ENCODE peak calls at places on chromosomes 6 and 20, in ten cellular contexts. H is uterus, L is breast epithelium, P is adrenal gland, G is HCT116, E is body of pancreas, J is IMR-90, K is K562, F is HepG2, B is Peyer's patch. S is an unnamed sample. For H3K4me1, the result is how much of the 10 kb centered on the place peaks cover.

GRCh38 chr6:3195695-3196497 is 31.6 kb downstream of the TUBB2B start:
- DNase-seq in H (no peak), L (no peak), P (no peak), G (peak), E (peak), J (no peak), K (peak), F (peak), B (no peak), S (no peak)

GRCh38 chr20:33481431-33481941 is 8.4 kb upstream of the CBFA2T2 start:
- DNase-seq in H (no peak), L (no peak), P (no peak), G (no peak), E (no peak), J (no peak), K (no peak), F (no peak), B (no peak), S (no peak)

GRCh38 chr6:10407018-10407673 is 7.7 kb downstream of the TFAP2A start:
- DNase-seq in H (no peak), L (no peak), P (no peak), G (no peak), E (no peak), J (no peak), K (no peak), F (no peak), B (no peak), S (no peak)

GRCh38 chr20:40591104-40591503 is 97.9 kb downstream of the MAFB start:
- DNase-seq in H (no peak), L (no peak), P (no peak), G (no peak), E (no peak), J (no peak), K (no peak), F (no peak), B (no peak), S (no peak)

GRCh38 chr6:157428418-157429202 is 47.6 kb downstream of the ZDHHC14 start:
- DNase-seq in H (no peak), L (no peak), P (peak), G (peak), E (no peak), J (peak), K (peak), F (peak), B (no peak), S (no peak)

GRCh38 chr6:56024931-56025330 is 149.5 kb upstream of the BMP5 start:
- DNase-seq in H (no peak), L (no peak), P (no peak), G (no peak), E (no peak), J (no peak), K (no peak), F (no peak), B (no peak), S (no peak)

GRCh38 chr20:33025318-33025876 is 6.1 kb upstream of the BPIFB6 start:
- DNase-seq in H (no peak), L (no peak), P (no peak), G (no peak), E (no peak), J (no peak), K (no peak), F (no peak), B (no peak), S (no peak)

GRCh38 chr20:46007671-46008070 is 1.0 kb upstream of the MMP9 start:
- DNase-seq in H (no peak), L (no peak), P (no peak), G (no peak), E (no peak), J (no peak), K (no peak), F (no peak), B (no peak), S (no peak)

GRCh38 chr6:22470454-22471368 is 98.7 kb upstream of the HDGFL1 start:
- DNase-seq in H (peak), L (peak), P (peak), G (no peak), E (peak), J (peak), K (no peak), F (no peak), B (no peak), S (peak)

GRCh38 chr20:64206619-64207018 is 42.4 kb downstream of the MYT1 start:
- DNase-seq in H (no peak), L (no peak), P (no peak), G (no peak), E (no peak), J (no peak), K (no peak), F (no peak), B (no peak), S (no peak)

GRCh38 chr6:108260126-108260808 is 573 bp downstream of the SNX3 start:
- DNase-seq in H (no peak), L (peak), P (no peak), G (peak), E (peak), J (peak), K (peak), F (no peak), B (peak), S (peak)

GRCh38 chr20:11101696-11102095 is 427.9 kb upstream of the JAG1 start:
- DNase-seq in H (no peak), L (no peak), P (no peak), G (no peak), E (no peak), J (no peak), K (no peak), F (no peak), B (no peak), S (no peak)

GRCh38 chr20:11094196-11094595 is 420.4 kb upstream of the JAG1 start:
- DNase-seq in H (no peak), L (no peak), P (no peak), G (no peak), E (no peak), J (no peak), K (no peak), F (no peak), B (no peak), S (no peak)

GRCh38 chr20:11094711-11095110 is 420.9 kb upstream of the JAG1 start:
- DNase-seq in H (no peak), L (no peak), P (no peak), G (no peak), E (no peak), J (no peak), K (no peak), F (no peak), B (no peak), S (no peak)

GRCh38 chr20:11101243-11101642 is 427.4 kb upstream of the JAG1 start:
- DNase-seq in H (no peak), L (no peak), P (no peak), G (no peak), E (no peak), J (peak), K (no peak), F (no peak), B (no peak), S (no peak)

DNA sequence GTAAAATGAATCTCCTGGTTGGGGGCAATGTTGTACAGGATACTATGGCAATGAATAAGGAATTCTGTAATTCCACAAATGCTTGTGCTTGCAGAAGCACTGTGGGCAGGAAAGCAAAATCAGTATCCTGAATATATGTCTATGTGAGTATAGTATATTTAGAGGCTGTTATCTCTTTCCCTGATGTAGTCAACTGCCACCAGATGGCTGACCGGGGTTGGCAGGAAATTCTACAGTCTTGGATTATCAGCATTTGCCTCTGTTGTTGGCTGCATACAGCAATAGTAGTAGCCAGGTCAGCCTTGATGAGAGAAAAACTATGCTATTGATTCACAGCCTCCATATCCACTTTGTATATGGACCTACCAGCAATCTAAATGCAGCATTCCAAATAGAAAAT is 425.1 kb upstream of the JAG1 start:
- DNase-seq in H (no peak), L (no peak), P (no peak), G (peak), E (peak), J (no peak), K (no peak), F (no peak), B (peak), S (no peak)
- TF ChIP-seq CTCF in H (no peak), L (no peak), P (no peak), G (peak), E (no peak), J (peak), K (no peak), F (peak), B (peak), S (no peak)

DNA sequence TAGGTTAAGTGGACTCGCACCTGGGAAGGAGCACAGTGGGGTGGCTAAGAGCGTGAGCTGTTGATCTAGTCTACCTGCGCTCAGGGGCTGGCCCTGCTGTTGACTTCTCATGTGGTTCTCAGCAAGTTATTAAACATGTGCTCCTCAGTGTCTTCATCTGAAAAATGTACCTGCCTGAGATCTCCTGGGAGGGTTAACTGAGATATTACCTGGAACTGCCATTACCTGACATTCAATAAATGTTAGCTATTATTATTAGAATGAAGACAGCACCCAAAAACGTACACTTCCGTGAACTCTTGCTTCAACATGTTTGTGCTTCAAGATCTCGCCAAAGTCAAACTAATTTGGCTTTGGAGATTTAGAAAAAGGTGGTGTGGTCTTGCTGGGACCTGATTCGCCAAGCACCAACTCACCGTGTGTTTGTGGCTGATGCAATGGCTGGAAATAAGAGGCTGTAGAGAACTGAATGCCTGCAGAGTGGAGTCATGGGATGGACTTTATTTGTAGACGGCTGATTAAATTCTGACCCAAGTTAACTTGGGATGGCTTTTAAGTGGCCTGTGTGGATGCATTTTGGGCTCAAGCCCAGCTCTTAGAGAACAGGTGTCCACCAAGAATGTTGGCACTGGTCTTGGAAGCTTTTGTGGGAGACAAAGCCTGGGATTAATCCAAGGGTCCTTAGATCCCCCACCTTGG is 692.9 kb downstream of the QKI start:
- DNase-seq in H (no peak), L (no peak), P (no peak), G (no peak), E (no peak), J (no peak), K (no peak), F (no peak), B (no peak), S (no peak)
- TF ChIP-seq POLR2A in H (no peak), L (no peak), P (no peak), G (no peak), E (no peak), J (no peak), K (no peak), F (no peak), B (no peak), S (no peak)

GRCh38 chr6:150830409-150831165 is 34.9 kb upstream of the MTHFD1L start:
- DNase-seq in H (no peak), L (no peak), P (no peak), G (no peak), E (no peak), J (peak), K (no peak), F (no peak), B (no peak), S (no peak)

GRCh38 chr6:150831577-150831976 is 33.9 kb upstream of the MTHFD1L start:
- DNase-seq in H (no peak), L (no peak), P (no peak), G (no peak), E (no peak), J (no peak), K (no peak), F (no peak), B (no peak), S (no peak)

GRCh38 chr6:150826788-150827187 is 38.7 kb upstream of the MTHFD1L start:
- DNase-seq in H (no peak), L (no peak), P (no peak), G (no peak), E (no peak), J (no peak), K (no peak), F (no peak), B (no peak), S (no peak)
- H3K4me1 ChIP-seq in H (under half), L (under half), P (under half), G (under half), E (under half), J (under half), K (under half), F (under half), B (under half), S (under half)

DNA sequence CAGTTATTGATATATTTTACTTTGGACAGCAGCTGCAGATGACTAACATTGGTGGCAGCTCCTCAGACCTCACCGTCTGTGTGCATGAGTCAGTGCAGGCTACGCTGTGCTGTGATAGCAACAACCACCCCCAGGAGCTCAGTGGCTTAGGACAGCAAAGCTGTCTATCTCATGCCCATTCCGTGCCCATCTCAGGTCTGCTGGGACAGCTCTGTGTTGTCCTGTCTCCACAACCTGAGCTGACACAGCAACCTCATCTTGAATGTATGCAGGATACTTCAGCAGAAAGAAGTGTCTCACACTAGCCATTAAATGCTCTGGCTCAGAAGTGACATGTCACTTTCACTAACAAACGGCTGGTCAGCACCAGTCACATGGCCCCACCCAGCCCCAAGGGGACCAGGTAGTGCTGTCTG is 47.7 kb downstream of the BANF2 start:
- DNase-seq in H (peak), L (no peak), P (peak), G (peak), E (peak), J (peak), K (no peak), F (peak), B (no peak), S (peak)
- TF ChIP-seq CTCF in H (no peak), L (no peak), P (no peak), G (no peak), E (no peak), J (no peak), K (no peak), F (no peak), B (no peak), S (no peak)

GRCh38 chr20:35146922-35147574 is at the start of gene EDEM2:
- DNase-seq in H (peak), L (peak), P (peak), G (peak), E (peak), J (peak), K (peak), F (peak), B (peak), S (peak)
- TF ChIP-seq POLR2A in H (no peak), L (peak), P (no peak), G (peak), E (peak), J (no peak), K (peak), F (peak), B (peak), S (no peak)

DNA sequence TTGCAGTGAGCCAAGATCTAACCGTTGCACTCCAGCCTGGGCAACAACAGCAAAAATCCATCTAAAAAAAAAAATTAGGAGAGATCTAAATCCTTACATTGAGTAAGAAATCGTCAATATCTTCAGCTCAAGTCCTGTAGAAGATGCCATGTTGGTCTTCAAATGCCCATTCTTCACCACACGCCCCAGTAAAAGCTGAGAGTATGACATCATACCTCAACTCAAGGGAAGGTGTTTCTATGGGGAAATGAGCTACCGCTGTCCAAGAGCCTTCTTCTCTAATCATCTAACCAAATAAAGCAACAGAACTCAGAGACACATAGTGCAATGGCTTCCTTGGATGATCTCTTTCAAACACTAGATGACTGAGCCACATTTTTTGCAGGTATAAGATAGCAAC is 2.5 kb upstream of the ZC3H12D start:
- DNase-seq in H (no peak), L (no peak), P (no peak), G (no peak), E (no peak), J (no peak), K (no peak), F (no peak), B (no peak), S (no peak)
- H3K4me1 ChIP-seq in H (under half), L (under half), P (under half), G (under half), E (under half), J (under half), K (under half), F (under half), B (under half), S (under half)

GRCh38 chr6:26516481-26517427 is 16.7 kb downstream of the BTN1A1 start:
- DNase-seq in H (no peak), L (no peak), P (no peak), G (no peak), E (no peak), J (peak), K (peak), F (peak), B (no peak), S (no peak)
- TF ChIP-seq CTCF in H (no peak), L (no peak), P (no peak), G (no peak), E (no peak), J (no peak), K (no peak), F (no peak), B (no peak), S (no peak)

S was measured in stomach.